ENCODE peak calls at places on chromosomes 16 and 17, in six cellular contexts. One of them, this sample, is unnamed.

GRCh38 chr16:80806957-80807356 is 2.6 kb upstream of the CDYL2 start:
- DNase-seq in IMR-90: peak; percentile 69
- DNase-seq in GM23338: no peak
- DNase-seq in aorta: no peak
- DNase-seq in left ventricle myocardium inferior: no peak
- DNase-seq in astrocyte: peak; percentile 65
- DNase-seq in this sample: no peak

GRCh38 chr17:76407509-76407908 is 23.1 kb downstream of the SPHK1 start:
- DNase-seq in IMR-90: no peak
- DNase-seq in GM23338: no peak
- DNase-seq in aorta: peak; percentile 37
- DNase-seq in left ventricle myocardium inferior: no peak
- DNase-seq in astrocyte: no peak
- DNase-seq in this sample: peak; percentile 20

GRCh38 chr16:31460582-31461002 is 1.3 kb downstream of the ARMC5 start:
- DNase-seq in IMR-90: peak; percentile 73
- DNase-seq in GM23338: peak; percentile 78
- DNase-seq in aorta: no peak
- DNase-seq in left ventricle myocardium inferior: no peak
- DNase-seq in astrocyte: peak; percentile 37
- DNase-seq in this sample: no peak

GRCh38 chr16:83215417-83216001 is 588.7 kb downstream of the CDH13 start:
- DNase-seq in IMR-90: peak; percentile 44
- DNase-seq in GM23338: peak; percentile 92
- DNase-seq in aorta: no peak
- DNase-seq in left ventricle myocardium inferior: no peak
- DNase-seq in astrocyte: no peak
- DNase-seq in this sample: no peak

GRCh38 chr17:4304417-4305027 is 40.7 kb upstream of the ANKFY1 start:
- DNase-seq in IMR-90: peak; percentile 31
- DNase-seq in GM23338: peak; percentile 81
- DNase-seq in aorta: no peak
- DNase-seq in left ventricle myocardium inferior: no peak
- DNase-seq in astrocyte: no peak
- DNase-seq in this sample: no peak

GRCh38 chr16:50302472-50303005 is 36.2 kb downstream of the ADCY7 start:
- DNase-seq in IMR-90: no peak
- DNase-seq in GM23338: no peak
- DNase-seq in aorta: peak; percentile 42
- DNase-seq in left ventricle myocardium inferior: no peak
- DNase-seq in astrocyte: no peak
- DNase-seq in this sample: no peak

GRCh38 chr16:5069048-5069447 is 2.6 kb upstream of the ALG1 start:
- DNase-seq in IMR-90: no peak
- DNase-seq in GM23338: no peak
- DNase-seq in aorta: no peak
- DNase-seq in left ventricle myocardium inferior: no peak
- DNase-seq in astrocyte: no peak
- DNase-seq in this sample: no peak

GRCh38 chr16:81939164-81940067 is 71.9 kb downstream of the SDR42E1 start:
- DNase-seq in IMR-90: no peak
- DNase-seq in GM23338: peak; percentile 77
- DNase-seq in aorta: no peak
- DNase-seq in left ventricle myocardium inferior: no peak
- DNase-seq in astrocyte: peak; percentile 2
- DNase-seq in this sample: no peak

GRCh38 chr16:24957887-24958286 is 57.3 kb downstream of the ARHGAP17 start:
- DNase-seq in IMR-90: no peak
- DNase-seq in GM23338: peak; percentile 17
- DNase-seq in aorta: no peak
- DNase-seq in left ventricle myocardium inferior: no peak
- DNase-seq in astrocyte: no peak
- DNase-seq in this sample: no peak

DNA sequence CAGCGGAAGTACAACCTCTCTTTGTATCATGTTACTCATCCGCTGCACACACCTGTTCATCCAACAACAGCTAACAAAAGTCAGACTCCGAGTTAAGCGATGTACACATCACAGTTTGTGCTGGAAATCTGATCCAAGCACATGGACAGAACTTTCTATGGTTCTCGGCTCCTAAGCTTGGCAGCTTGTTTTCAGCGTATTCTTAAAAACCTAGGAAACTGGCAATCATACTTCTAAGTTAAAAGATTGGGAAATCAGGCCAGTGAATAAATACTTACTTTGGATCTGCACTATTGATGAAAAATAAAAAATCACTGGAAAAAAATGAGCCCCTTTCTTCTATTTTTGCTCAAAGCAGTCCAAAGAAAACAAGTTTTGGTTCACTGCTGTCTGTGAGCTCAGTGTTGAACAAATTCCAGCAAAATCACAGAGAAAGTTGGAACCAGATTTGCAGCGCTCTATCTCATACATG is 71.4 kb upstream of the CREBBP start:
- DNase-seq in IMR-90: peak; percentile 28
- DNase-seq in GM23338: no peak
- DNase-seq in aorta: no peak
- DNase-seq in left ventricle myocardium inferior: no peak
- DNase-seq in astrocyte: peak; percentile 34
- DNase-seq in this sample: no peak
- H3K27ac ChIP-seq in IMR-90: no peak overlapping the region
- H3K27ac ChIP-seq in GM23338: no peak overlapping the region
- H3K27ac ChIP-seq in aorta: peak overlapping the region; percentile 49
- H3K27ac ChIP-seq in left ventricle myocardium inferior: peak overlapping the region; percentile 87
- H3K27ac ChIP-seq in astrocyte: no peak overlapping the region
- H3K27ac ChIP-seq in this sample: peak overlapping the region; percentile 24

GRCh38 chr17:34011599-34011998 is 243.5 kb upstream of the CCL2 start:
- DNase-seq in IMR-90: no peak
- DNase-seq in GM23338: no peak
- DNase-seq in aorta: no peak
- DNase-seq in left ventricle myocardium inferior: no peak
- DNase-seq in astrocyte: no peak
- DNase-seq in this sample: no peak
- H3K4me3 ChIP-seq in IMR-90: no peak overlapping the region
- H3K4me3 ChIP-seq in GM23338: no peak overlapping the region
- H3K4me3 ChIP-seq in aorta: no peak overlapping the region
- H3K4me3 ChIP-seq in left ventricle myocardium inferior: no peak overlapping the region
- H3K4me3 ChIP-seq in astrocyte: no peak overlapping the region
- H3K4me3 ChIP-seq in this sample: no peak overlapping the region

DNA sequence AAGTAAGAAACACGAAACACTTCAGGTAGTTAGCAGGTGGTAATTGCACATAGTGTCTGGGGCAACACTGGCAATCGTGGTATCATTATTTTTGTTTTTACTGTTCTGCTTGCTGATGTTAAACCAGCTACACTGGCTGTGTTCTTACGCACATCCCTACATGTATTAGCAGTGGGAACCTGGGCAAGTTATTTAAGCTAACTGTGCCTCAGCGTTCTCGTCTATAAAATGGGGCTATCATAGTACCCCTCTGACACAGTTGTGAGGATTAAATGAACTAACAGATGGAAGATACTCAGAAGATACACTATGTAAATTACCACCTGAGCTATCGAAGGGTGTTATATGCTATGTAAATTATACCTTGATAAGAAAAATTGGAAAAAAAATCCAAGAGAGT is 117.4 kb downstream of the SNX29 start:
- DNase-seq in IMR-90: no peak
- DNase-seq in GM23338: no peak
- DNase-seq in aorta: no peak
- DNase-seq in left ventricle myocardium inferior: no peak
- DNase-seq in astrocyte: no peak
- DNase-seq in this sample: no peak
- H3K4me1 ChIP-seq in IMR-90: peaks cover 35% of the 10 kb centered on the region
- H3K4me1 ChIP-seq in GM23338: peaks cover 15% of the 10 kb centered on the region
- H3K4me1 ChIP-seq in aorta: no peaks in the 10 kb centered on the region
- H3K4me1 ChIP-seq in left ventricle myocardium inferior: peaks cover 70% of the 10 kb centered on the region
- H3K4me1 ChIP-seq in astrocyte: peaks cover 33% of the 10 kb centered on the region
- H3K4me1 ChIP-seq in this sample: peaks cover 72% of the 10 kb centered on the region

GRCh38 chr17:28725660-28726395 is at the start of gene TLCD1:
- DNase-seq in IMR-90: peak; percentile 74
- DNase-seq in GM23338: peak; percentile 85
- DNase-seq in aorta: peak; percentile 91
- DNase-seq in left ventricle myocardium inferior: peak; percentile 68
- DNase-seq in astrocyte: peak; percentile 57
- DNase-seq in this sample: peak; percentile 84

GRCh38 chr17:28726396-28726911 is 421 bp upstream of the TLCD1 start:
- DNase-seq in IMR-90: peak; percentile 39
- DNase-seq in GM23338: peak; percentile 83
- DNase-seq in aorta: no peak
- DNase-seq in left ventricle myocardium inferior: no peak
- DNase-seq in astrocyte: peak; percentile 31
- DNase-seq in this sample: no peak

GRCh38 chr17:28727727-28728363 is 743 bp upstream of the NEK8 start:
- DNase-seq in IMR-90: peak; percentile 48
- DNase-seq in GM23338: peak; percentile 97
- DNase-seq in aorta: no peak
- DNase-seq in left ventricle myocardium inferior: no peak
- DNase-seq in astrocyte: peak; percentile 23
- DNase-seq in this sample: peak; percentile 64

GRCh38 chr17:28728364-28729200 is at the start of gene NEK8:
- DNase-seq in IMR-90: peak; percentile 90
- DNase-seq in GM23338: peak; percentile 98
- DNase-seq in aorta: peak; percentile 99
- DNase-seq in left ventricle myocardium inferior: peak; percentile 95
- DNase-seq in astrocyte: peak; percentile 73
- DNase-seq in this sample: peak; percentile 96

GRCh38 chr17:28726912-28727726 is 1.1 kb upstream of the TLCD1 start:
- DNase-seq in IMR-90: peak; percentile 90
- DNase-seq in GM23338: peak; percentile 98
- DNase-seq in aorta: peak; percentile 97
- DNase-seq in left ventricle myocardium inferior: peak; percentile 91
- DNase-seq in astrocyte: peak; percentile 83
- DNase-seq in this sample: peak; percentile 95
- H3K27ac ChIP-seq in IMR-90: peak overlapping the region; percentile 23
- H3K27ac ChIP-seq in GM23338: peak overlapping the region; percentile 99
- H3K27ac ChIP-seq in aorta: no peak overlapping the region
- H3K27ac ChIP-seq in left ventricle myocardium inferior: peak overlapping the region; percentile 98
- H3K27ac ChIP-seq in astrocyte: peak overlapping the region; percentile 52
- H3K27ac ChIP-seq in this sample: peak overlapping the region; percentile 96

GRCh38 chr17:48555616-48556533 is 11.0 kb upstream of the HOXB2 start:
- DNase-seq in IMR-90: peak; percentile 63
- DNase-seq in GM23338: no peak
- DNase-seq in aorta: no peak
- DNase-seq in left ventricle myocardium inferior: no peak
- DNase-seq in astrocyte: peak; percentile 66
- DNase-seq in this sample: no peak
- H3K4me3 ChIP-seq in IMR-90: peak overlapping the region; percentile 48
- H3K4me3 ChIP-seq in GM23338: no peak overlapping the region
- H3K4me3 ChIP-seq in aorta: peak overlapping the region; percentile 48
- H3K4me3 ChIP-seq in left ventricle myocardium inferior: peak overlapping the region; percentile 59
- H3K4me3 ChIP-seq in astrocyte: peak overlapping the region; percentile 63
- H3K4me3 ChIP-seq in this sample: peak overlapping the region; percentile 43

GRCh38 chr16:533391-534088 is 6.0 kb downstream of the CAPN15 start:
- DNase-seq in IMR-90: no peak
- DNase-seq in GM23338: peak; percentile 71
- DNase-seq in aorta: no peak
- DNase-seq in left ventricle myocardium inferior: no peak
- DNase-seq in astrocyte: no peak
- DNase-seq in this sample: no peak
- H3K4me1 ChIP-seq in IMR-90: peaks cover 14% of the 10 kb centered on the region
- H3K4me1 ChIP-seq in GM23338: no peaks in the 10 kb centered on the region
- H3K4me1 ChIP-seq in aorta: no peaks in the 10 kb centered on the region
- H3K4me1 ChIP-seq in left ventricle myocardium inferior: peaks cover 59% of the 10 kb centered on the region
- H3K4me1 ChIP-seq in astrocyte: peaks cover 30% of the 10 kb centered on the region
- H3K4me1 ChIP-seq in this sample: peaks cover 25% of the 10 kb centered on the region

DNA sequence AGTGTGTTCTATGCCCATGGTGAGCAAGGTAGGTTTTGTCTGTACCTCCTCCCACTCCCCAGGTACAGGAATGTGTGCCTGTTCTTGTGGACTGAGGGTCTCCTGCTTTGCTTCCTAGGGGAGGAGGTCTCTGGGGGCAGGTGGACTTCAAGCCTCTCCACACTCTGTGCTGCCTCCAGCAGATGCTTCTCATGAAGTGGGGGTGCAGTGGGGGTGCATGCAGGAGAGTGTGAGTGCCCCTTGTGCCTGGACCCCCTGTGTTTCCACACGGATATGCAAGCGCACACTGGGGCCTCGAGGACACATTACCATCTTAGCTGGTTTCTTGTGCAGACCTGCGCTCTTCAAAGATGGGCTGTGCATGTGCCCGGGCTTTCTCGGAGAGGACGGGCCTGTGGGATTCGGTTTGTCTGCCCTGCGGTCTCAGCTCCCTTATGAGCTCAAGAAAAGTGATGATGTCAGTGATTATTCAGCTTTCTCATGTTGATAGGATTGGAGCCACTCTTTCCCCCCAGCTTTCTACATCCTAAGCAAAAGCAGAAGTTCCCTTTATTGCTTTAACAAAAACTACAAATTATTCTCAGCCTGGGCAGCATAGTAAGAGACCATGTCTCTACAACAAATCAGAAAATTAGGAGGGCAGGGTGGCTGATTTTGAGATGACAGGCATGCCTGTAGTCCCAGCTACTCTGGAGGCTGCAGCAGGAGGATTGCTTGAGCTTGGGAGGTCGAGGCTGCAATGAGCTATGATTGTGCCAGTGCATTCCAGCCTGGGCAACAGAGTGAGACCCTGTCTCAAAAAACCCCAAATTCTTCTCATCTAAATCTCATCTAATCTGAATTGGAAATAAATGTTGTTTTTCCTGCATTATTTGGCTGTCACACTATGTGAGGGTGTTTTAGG is 86.8 kb downstream of the RPTOR start:
- DNase-seq in IMR-90: no peak
- DNase-seq in GM23338: no peak
- DNase-seq in aorta: no peak
- DNase-seq in left ventricle myocardium inferior: no peak
- DNase-seq in astrocyte: no peak
- DNase-seq in this sample: no peak
- H3K27ac ChIP-seq in IMR-90: no peak overlapping the region
- H3K27ac ChIP-seq in GM23338: no peak overlapping the region
- H3K27ac ChIP-seq in aorta: no peak overlapping the region
- H3K27ac ChIP-seq in left ventricle myocardium inferior: no peak overlapping the region
- H3K27ac ChIP-seq in astrocyte: no peak overlapping the region
- H3K27ac ChIP-seq in this sample: no peak overlapping the region

This sample was measured in lower lobe of right lung.